ENCODE peak calls at places on chromosome 1, in eight cellular contexts. K is cardiac fibroblast; P is AG04450; V is epithelial cell of proximal tubule; J is CD4-positive, CD25-positive, alpha-beta regulatory T cell; F is GM12865; Z is DND-41; T is HCT116. X is an unnamed sample.
A peak's percentile ranks its signal among the peaks of the same experiment; 100 is the strongest.

GRCh38 chr1:235304549-235305451 is 23.2 kb downstream of the ARID4B start:
- DNase-seq in P (no peak), J (peak; percentile 31), V (no peak), K (peak; percentile 31), F (peak; percentile 12), Z (no peak), T (no peak), X (no peak)

GRCh38 chr1:61951731-61952585 is 209.7 kb downstream of the PATJ start:
- DNase-seq in V (peak; percentile 55), Z (no peak), T (no peak), P (no peak), J (no peak), K (peak; percentile 49), F (no peak), X (peak; percentile 37)

GRCh38 chr1:23581219-23581618 is 21.9 kb upstream of the ID3 start:
- DNase-seq in K (peak; percentile 86), P (peak; percentile 50), J (no peak), V (no peak), Z (no peak), F (no peak), T (no peak), X (no peak)

GRCh38 chr1:58999676-59000075 is 215.8 kb upstream of the JUN start:
- DNase-seq in J (no peak), F (no peak), Z (no peak), T (no peak), V (no peak), K (no peak), P (no peak), X (no peak)

GRCh38 chr1:114083186-114083585 is 70.5 kb downstream of the SYT6 start:
- DNase-seq in J (no peak), Z (no peak), T (no peak), V (no peak), F (no peak), P (no peak), K (no peak), X (peak; percentile 63)

GRCh38 chr1:206912445-206913095 is 9.2 kb downstream of the FCMR start:
- DNase-seq in V (no peak), J (peak; percentile 48), T (peak; percentile 64), P (peak; percentile 55), F (peak; percentile 86), Z (peak; percentile 73), K (peak; percentile 86), X (peak; percentile 75)

GRCh38 chr1:209648366-209648765 is 3.9 kb downstream of the LAMB3 start:
- DNase-seq in P (no peak), F (no peak), K (no peak), T (no peak), V (no peak), J (no peak), Z (no peak), X (no peak)

GRCh38 chr1:43853161-43853921 is 80.3 kb upstream of the ARTN start:
- DNase-seq in T (no peak), V (no peak), P (no peak), K (peak; percentile 83), Z (peak; percentile 86), J (no peak), F (peak; percentile 68), X (peak; percentile 81)

GRCh38 chr1:9700340-9700739 is 48.8 kb downstream of the PIK3CD start:
- DNase-seq in P (no peak), V (peak; percentile 52), K (peak; percentile 91), F (no peak), T (peak; percentile 45), Z (no peak), J (no peak), X (peak; percentile 95)

GRCh38 chr1:91793189-91793588 is 92.8 kb downstream of the TGFBR3 start:
- DNase-seq in Z (no peak), T (no peak), P (no peak), V (no peak), F (no peak), J (no peak), K (no peak), X (no peak)

GRCh38 chr1:173444757-173445156 is 32.4 kb upstream of the PRDX6 start:
- DNase-seq in J (no peak), V (no peak), F (peak; percentile 48), Z (peak; percentile 11), T (no peak), P (no peak), K (no peak), X (no peak)

GRCh38 chr1:170685166-170685565 is 21.2 kb downstream of the PRRX1 start:
- DNase-seq in P (no peak), T (no peak), F (no peak), K (peak; percentile 89), V (no peak), Z (no peak), J (no peak), X (peak; percentile 72)

GRCh38 chr1:61873994-61874393 is 131.7 kb downstream of the PATJ start:
- DNase-seq in P (no peak), V (no peak), F (no peak), T (no peak), Z (no peak), J (no peak), K (no peak), X (no peak)

GRCh38 chr1:110850145-110850544 is 22.8 kb upstream of the CD53 start:
- DNase-seq in F (no peak), K (no peak), T (no peak), J (no peak), V (no peak), Z (no peak), P (no peak), X (no peak)

GRCh38 chr1:40122865-40123264 is 25.8 kb upstream of the PPT1 start:
- DNase-seq in Z (no peak), T (no peak), P (no peak), V (no peak), K (no peak), J (no peak), F (no peak), X (no peak)

GRCh38 chr1:27605796-27606707 is 2.1 kb upstream of the AHDC1 start:
- DNase-seq in V (no peak), J (peak; percentile 54), K (peak; percentile 73), F (peak; percentile 76), Z (peak; percentile 77), T (peak; percentile 51), P (peak; percentile 44), X (peak; percentile 36)

GRCh38 chr1:85240659-85241058 is 18.8 kb downstream of the C1orf52 start:
- DNase-seq in T (no peak), P (no peak), J (no peak), F (no peak), K (no peak), Z (no peak), V (no peak), X (no peak)

GRCh38 chr1:85244271-85245053 is 15.0 kb downstream of the C1orf52 start:
- DNase-seq in T (no peak), K (peak; percentile 53), F (no peak), V (no peak), P (no peak), J (no peak), Z (peak; percentile 42), X (no peak)

GRCh38 chr1:85243336-85243735 is 16.1 kb downstream of the C1orf52 start:
- DNase-seq in K (no peak), Z (no peak), P (no peak), V (no peak), T (no peak), J (no peak), F (no peak), X (no peak)

GRCh38 chr1:85245456-85245855 is 14.0 kb downstream of the C1orf52 start:
- DNase-seq in T (no peak), F (no peak), J (no peak), Z (no peak), P (no peak), V (no peak), K (peak; percentile 37), X (peak; percentile 72)

GRCh38 chr1:85245891-85246290 is 13.6 kb downstream of the C1orf52 start:
- DNase-seq in F (no peak), V (no peak), J (no peak), Z (no peak), K (no peak), T (no peak), P (no peak), X (no peak)
- H3K4me3 ChIP-seq in F (no peak overlapping the region), V (no peak overlapping the region), J (no peak overlapping the region), Z (no peak overlapping the region), K (no peak overlapping the region), T (no peak overlapping the region), P (no peak overlapping the region), X (no peak overlapping the region)

GRCh38 chr1:167924553-167925223 is 10.8 kb upstream of the ADCY10 start:
- DNase-seq in P (no peak), J (no peak), K (no peak), T (no peak), F (no peak), V (no peak), Z (no peak), X (no peak)
- H3K4me3 ChIP-seq in P (no peak overlapping the region), J (no peak overlapping the region), K (no peak overlapping the region), T (no peak overlapping the region), F (no peak overlapping the region), V (no peak overlapping the region), Z (no peak overlapping the region), X (no peak overlapping the region)

DNA sequence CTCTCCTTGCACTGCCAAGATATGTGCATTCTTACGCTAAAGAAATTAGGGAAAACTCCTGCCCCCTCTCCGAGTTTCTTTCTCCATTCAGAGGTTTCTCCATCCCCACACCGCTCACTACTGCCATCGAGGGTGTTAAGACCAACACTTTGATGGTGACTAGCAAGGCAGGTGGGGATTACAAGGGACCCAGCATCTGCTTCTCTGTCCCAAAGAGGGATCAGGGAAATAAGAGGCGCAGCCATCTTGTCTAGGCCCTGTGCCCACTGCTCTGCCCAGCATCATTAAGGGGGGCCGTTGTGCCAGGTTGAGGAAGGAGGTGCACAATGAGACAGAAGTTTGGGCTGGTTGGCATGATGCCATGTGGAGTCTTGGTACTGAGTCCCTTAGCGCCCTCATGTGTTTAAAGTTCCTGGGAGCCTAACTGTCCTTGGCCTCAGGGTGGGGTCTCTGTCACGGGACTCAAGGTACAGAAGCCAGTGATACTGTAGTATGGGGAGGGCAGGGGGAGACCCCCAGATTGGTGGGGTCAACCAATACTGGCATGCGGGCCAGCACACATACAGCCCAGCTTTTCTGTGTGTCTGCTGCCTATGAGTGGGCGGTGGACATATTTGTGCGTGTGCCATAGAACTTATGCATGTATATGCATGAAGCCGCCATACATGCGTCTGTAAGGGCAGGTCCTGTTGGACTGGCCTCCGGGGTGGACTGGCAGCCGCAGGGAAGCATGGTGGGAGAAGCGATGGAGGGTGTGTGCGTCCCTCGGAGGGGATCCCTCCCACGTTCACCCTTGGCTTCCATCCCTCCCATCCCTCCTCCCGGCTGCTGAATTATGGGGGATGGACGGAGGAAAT is 5.5 kb downstream of the EFNA3 start:
- DNase-seq in T (no peak), F (peak; percentile 55), J (no peak), K (peak; percentile 53), V (no peak), P (no peak), Z (peak; percentile 42), X (peak; percentile 56)
- H3K4me3 ChIP-seq in T (peak overlapping the region; percentile 67), F (peak overlapping the region; percentile 62), J (peak overlapping the region; percentile 26), K (peak overlapping the region; percentile 79), V (peak overlapping the region; percentile 82), P (peak overlapping the region; percentile 86), Z (no peak overlapping the region), X (peak overlapping the region; percentile 67)

DNA sequence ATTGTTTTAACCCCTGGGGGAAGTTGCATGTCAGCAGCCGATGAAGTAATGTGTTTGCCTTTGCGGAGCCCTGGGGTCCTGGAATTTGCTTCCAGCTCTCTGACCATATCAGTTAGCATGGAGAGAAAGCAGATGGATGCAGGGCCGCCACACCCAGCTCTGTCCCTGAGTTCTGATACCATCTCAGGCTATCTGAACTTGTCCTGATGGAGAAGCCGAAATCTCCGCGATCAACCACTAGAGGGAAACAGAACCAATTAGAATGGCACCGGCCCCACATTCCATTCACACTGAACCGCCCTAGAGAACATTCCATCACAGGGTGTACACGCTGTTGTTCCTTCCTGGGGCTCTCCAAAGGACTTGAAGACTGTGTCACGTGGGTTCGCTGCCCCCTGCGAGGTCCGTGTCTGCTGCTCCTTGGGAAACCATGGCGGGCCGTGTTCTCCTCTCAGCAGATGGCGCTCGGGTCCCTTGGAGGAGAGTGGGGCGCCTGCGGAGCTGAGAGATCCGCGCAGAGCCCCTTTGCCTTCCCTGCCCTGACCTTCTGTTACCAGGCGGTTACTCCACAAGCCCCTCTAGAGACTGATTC is 75.4 kb downstream of the ABCA4 start:
- DNase-seq in P (peak; percentile 83), V (peak; percentile 86), F (peak; percentile 54), Z (peak; percentile 40), T (peak; percentile 91), J (no peak), K (peak; percentile 100), X (peak; percentile 88)
- H3K4me3 ChIP-seq in P (peak overlapping the region; percentile 11), V (peak overlapping the region; percentile 40), F (no peak overlapping the region), Z (no peak overlapping the region), T (no peak overlapping the region), J (no peak overlapping the region), K (no peak overlapping the region), X (no peak overlapping the region)

X was measured in bronchial epithelial cell.